ENCODE peak calls at places on chromosomes 4 and X, in seven cellular contexts. B is GM23338, O is HCT116, Z is hepatocyte, Q is MM.1S, K is GM23248, F is PC-3. M is an unnamed sample.

GRCh38 chr4:84841435-84841834 is 125.1 kb downstream of the WDFY3 start:
- DNase-seq in Q (no peak), F (peak), O (no peak), B (no peak), K (no peak), Z (no peak), M (no peak)

GRCh38 chrX:119236599-119237525 is 777 bp downstream of the PGRMC1 start:
- DNase-seq in O (no peak), Q (peak), K (peak), B (no peak), Z (peak), F (peak), M (peak)

GRCh38 chr4:81738891-81739290 is 267.2 kb upstream of the RASGEF1B start:
- DNase-seq in Z (no peak), B (no peak), Q (no peak), F (no peak), K (no peak), O (no peak), M (no peak)

GRCh38 chr4:151797853-151798252 is 37.0 kb upstream of the GATB start:
- DNase-seq in O (no peak), B (no peak), Q (no peak), F (no peak), Z (no peak), K (peak), M (no peak)

GRCh38 chr4:139840773-139841172 is 175.2 kb downstream of the MGST2 start:
- DNase-seq in B (no peak), Z (no peak), F (no peak), K (no peak), O (no peak), Q (no peak), M (no peak)

GRCh38 chr4:153409924-153410501 is 56.1 kb upstream of the TMEM131L start:
- DNase-seq in B (no peak), K (no peak), O (no peak), Z (no peak), F (no peak), Q (no peak), M (peak)

GRCh38 chrX:147174596-147174995 is 360.1 kb upstream of the CXorf51A start:
- DNase-seq in O (no peak), K (no peak), F (no peak), Z (no peak), Q (no peak), B (peak), M (no peak)

GRCh38 chr4:154231796-154232478 is 259.7 kb downstream of the DCHS2 start:
- DNase-seq in F (no peak), B (no peak), Z (no peak), K (peak), O (no peak), Q (no peak), M (no peak)

GRCh38 chr4:88981571-88981970 is 75.4 kb downstream of the FAM13A start:
- DNase-seq in Q (no peak), O (no peak), F (no peak), Z (no peak), B (no peak), K (no peak), M (no peak)

GRCh38 chr4:77201857-77202256 is 44.9 kb downstream of the CCNG2 start:
- DNase-seq in Q (no peak), B (no peak), Z (peak), F (peak), K (peak), O (no peak), M (no peak)

GRCh38 chr4:75729836-75730235 is 5.5 kb downstream of the USO1 start:
- DNase-seq in K (no peak), O (no peak), Q (no peak), Z (no peak), F (no peak), B (no peak), M (no peak)

GRCh38 chr4:54971474-54971950 is 153.9 kb downstream of the KDR start:
- DNase-seq in Z (peak), B (peak), Q (peak), O (peak), K (peak), F (peak), M (peak)

GRCh38 chr4:96354036-96354712 is 514.3 kb downstream of the PDHA2 start:
- DNase-seq in B (no peak), K (no peak), F (no peak), O (no peak), Z (peak), Q (peak), M (no peak)

GRCh38 chr4:101018836-101019235 is 328.5 kb downstream of the PPP3CA start:
- DNase-seq in O (no peak), F (no peak), B (no peak), K (no peak), Q (peak), Z (no peak), M (no peak)

GRCh38 chrX:20995829-20996228 is 378.4 kb upstream of the CNKSR2 start:
- DNase-seq in K (no peak), F (no peak), Z (no peak), O (no peak), B (peak), Q (no peak), M (no peak)

GRCh38 chr4:8181844-8182243 is 17.2 kb upstream of the SH3TC1 start:
- DNase-seq in B (no peak), F (no peak), K (no peak), Q (no peak), O (no peak), Z (peak), M (no peak)

GRCh38 chrX:123923211-123923610 is 38.3 kb upstream of the STAG2 start:
- DNase-seq in Q (no peak), B (no peak), O (no peak), K (peak), F (no peak), Z (no peak), M (no peak)

GRCh38 chr4:53905935-53906377 is 158.4 kb downstream of the CHIC2 start:
- DNase-seq in Z (peak), B (peak), O (no peak), Q (peak), K (peak), F (peak), M (peak)

GRCh38 chr4:173855015-173855414 is 325.0 kb upstream of the HAND2 start:
- DNase-seq in Q (no peak), Z (no peak), K (no peak), O (no peak), F (no peak), B (no peak), M (no peak)

GRCh38 chrX:16797358-16797757 is 11.1 kb downstream of the TXLNG start:
- DNase-seq in K (peak), B (no peak), Z (no peak), O (no peak), F (no peak), Q (no peak), M (no peak)

GRCh38 chr4:149279790-149280189 is 535.9 kb downstream of the IQCM start:
- DNase-seq in Z (no peak), F (no peak), B (no peak), Q (no peak), O (no peak), K (peak), M (no peak)

GRCh38 chrX:85419293-85419692 is 39.8 kb upstream of the POF1B start:
- DNase-seq in F (no peak), K (no peak), B (no peak), Z (no peak), O (no peak), Q (no peak), M (no peak)

GRCh38 chr4:183842134-183842838 is 62.8 kb upstream of the STOX2 start:
- DNase-seq in K (no peak), Z (no peak), Q (no peak), F (no peak), B (no peak), O (no peak), M (no peak)

GRCh38 chr4:158384407-158384806 is 137.3 kb upstream of the RXFP1 start:
- DNase-seq in Z (no peak), F (no peak), K (no peak), B (no peak), O (no peak), Q (no peak), M (no peak)

GRCh38 chr4:73922766-73923630 is 53.8 kb downstream of the CXCL1 start:
- DNase-seq in K (peak), F (peak), Q (peak), O (peak), Z (no peak), B (no peak), M (no peak)

GRCh38 chrX:460823-461640 is 74.3 kb upstream of the PPP2R3B start:
- DNase-seq in Q (no peak), O (no peak), K (no peak), F (no peak), B (no peak), Z (no peak), M (no peak)

GRCh38 chrX:40852573-40852972 is 117.2 kb upstream of the MED14 start:
- DNase-seq in F (no peak), Z (no peak), K (no peak), B (peak), O (no peak), Q (no peak), M (peak)

GRCh38 chr4:173252024-173252935 is 81.9 kb downstream of the HMGB2 start:
- DNase-seq in K (peak), O (peak), B (peak), Z (peak), F (peak), Q (peak), M (peak)

GRCh38 chr4:112322866-112323265 is 25.7 kb downstream of the ALPK1 start:
- DNase-seq in Z (no peak), F (no peak), Q (no peak), K (no peak), B (no peak), O (no peak), M (no peak)

GRCh38 chr4:110152386-110152785 is 46.0 kb downstream of the ELOVL6 start:
- DNase-seq in Q (no peak), Z (no peak), F (no peak), O (no peak), K (no peak), B (no peak), M (no peak)

GRCh38 chrX:151753313-151754041 is 18.9 kb downstream of the CNGA2 start:
- DNase-seq in F (peak), B (peak), Z (peak), O (peak), Q (peak), K (peak), M (peak)

GRCh38 chr4:77820836-77821561 is 1.8 kb upstream of the CNOT6L start:
- DNase-seq in K (peak), O (no peak), B (no peak), Z (peak), Q (peak), F (no peak), M (no peak)

GRCh38 chr4:78331965-78332364 is 219.6 kb upstream of the ANXA3 start:
- DNase-seq in B (peak), Q (no peak), K (no peak), O (no peak), Z (no peak), F (no peak), M (no peak)

DNA sequence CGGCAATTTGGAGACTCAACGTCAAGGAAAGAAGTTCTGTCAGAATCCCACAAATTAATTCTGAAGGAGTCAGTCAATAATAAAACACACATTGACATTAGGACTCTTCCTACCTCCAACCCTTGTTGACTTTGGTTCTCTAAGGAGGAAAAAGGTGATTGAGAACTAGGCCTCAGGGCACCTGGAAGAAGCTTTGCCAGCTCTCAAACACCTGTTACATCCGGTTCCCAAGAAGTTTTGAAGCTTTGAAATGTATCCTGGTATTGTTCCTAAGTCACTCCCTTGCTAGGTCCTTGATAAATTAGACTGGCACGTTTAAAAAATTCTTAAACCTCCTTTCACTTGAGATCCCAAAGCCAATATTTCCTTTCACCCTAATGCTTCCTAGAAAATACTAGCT is 1.7 kb upstream of the CCDC160 start:
- DNase-seq in F (peak), K (no peak), Z (no peak), O (no peak), B (no peak), Q (no peak), M (no peak)
- TF ChIP-seq EZH2phosphoT487 in F (no peak), K (no peak), Z (no peak), O (no peak), B (no peak), Q (no peak), M (no peak)

GRCh38 chrX:73916489-73916888 is 353.5 kb downstream of the CHIC1 start:
- DNase-seq in Z (no peak), K (no peak), F (no peak), O (no peak), B (no peak), Q (no peak), M (no peak)

GRCh38 chrX:73913580-73913979 is 350.6 kb downstream of the CHIC1 start:
- DNase-seq in F (no peak), Z (no peak), O (no peak), B (no peak), Q (no peak), K (no peak), M (no peak)

GRCh38 chrX:73922856-73923429 is 359.9 kb downstream of the CHIC1 start:
- DNase-seq in K (peak), Z (no peak), F (peak), B (no peak), O (no peak), Q (no peak), M (no peak)

GRCh38 chrX:73916931-73917657 is 354.1 kb downstream of the CHIC1 start:
- DNase-seq in F (peak), B (peak), K (peak), Z (peak), Q (no peak), O (peak), M (peak)
- H3K4me3 ChIP-seq in F (peak), B (no peak), K (peak), Z (no peak), Q (no peak), O (no peak), M (no peak)

GRCh38 chrX:131741103-131741581 is 197.3 kb downstream of the OR13H1 start:
- DNase-seq in B (no peak), O (no peak), K (no peak), Z (no peak), Q (peak), F (no peak), M (no peak)

GRCh38 chrX:131745942-131746489 is 202.1 kb downstream of the OR13H1 start:
- DNase-seq in Q (no peak), K (no peak), F (peak), B (no peak), O (no peak), Z (no peak), M (no peak)

GRCh38 chrX:131747173-131747572 is 203.3 kb downstream of the OR13H1 start:
- DNase-seq in Q (peak), Z (no peak), F (peak), K (no peak), B (no peak), O (no peak), M (no peak)

GRCh38 chrX:131746491-131746968 is 202.7 kb downstream of the OR13H1 start:
- DNase-seq in K (no peak), B (no peak), O (peak), Z (no peak), F (peak), Q (peak), M (no peak)
- TF ChIP-seq EZH2 in K (no peak), B (no peak), O (no peak), Z (no peak), F (no peak), Q (no peak), M (no peak)

DNA sequence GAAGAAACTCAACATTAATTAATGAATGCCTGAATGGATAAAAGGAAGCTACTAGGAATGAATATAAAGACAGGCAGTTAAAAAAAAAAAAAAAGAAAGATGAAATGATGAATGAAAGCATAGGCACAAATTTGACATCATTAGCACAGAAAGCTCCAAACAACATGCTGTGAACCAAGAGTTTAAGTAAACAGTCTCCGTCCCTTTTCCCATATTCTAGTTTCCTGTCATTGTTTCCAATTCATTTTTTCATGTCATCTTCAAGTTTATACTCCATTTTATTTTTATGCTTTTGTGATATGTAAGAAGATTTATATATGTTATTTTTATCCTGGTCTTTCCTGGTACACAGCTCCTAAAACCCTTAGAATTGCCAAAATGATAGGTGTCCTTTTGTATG is 17.7 kb upstream of the AASDH start:
- DNase-seq in F (no peak), Z (no peak), B (no peak), K (no peak), Q (no peak), O (no peak), M (no peak)
- TF ChIP-seq EZH2phosphoT487 in F (no peak), Z (no peak), B (no peak), K (no peak), Q (no peak), O (no peak), M (no peak)

M was measured in neural progenitor cell.